ENCODE peak calls at places on chromosomes 4 and X, in five cellular contexts. K is fibroblast of lung, S is mammary epithelial cell, G is mesenchymal stem cell, V is colonic mucosa. U is an unnamed sample.

GRCh38 chr4:15918484-15919129 is 19.9 kb downstream of the FGFBP1 start:
- DNase-seq in S (peak), K (no peak), G (no peak), V (peak), U (no peak)

GRCh38 chrX:43949669-43950068 is 23.5 kb downstream of the NDP start:
- DNase-seq in S (no peak), V (no peak), G (no peak), K (no peak), U (no peak)

GRCh38 chr4:20859097-20859781 is 159.0 kb downstream of the PACRGL start:
- DNase-seq in V (no peak), S (no peak), G (no peak), K (no peak), U (no peak)

GRCh38 chr4:2850966-2851782 is 7.5 kb downstream of the ADD1 start:
- DNase-seq in V (no peak), K (peak), G (no peak), S (no peak), U (peak)

GRCh38 chrX:74133156-74133796 is 170.7 kb upstream of the ZCCHC13 start:
- DNase-seq in V (peak), S (peak), K (peak), G (peak), U (peak)

GRCh38 chr4:14566518-14566917 is 435.8 kb upstream of the CPEB2 start:
- DNase-seq in V (no peak), K (peak), S (peak), G (no peak), U (peak)

GRCh38 chr4:163166041-163166579 is 580 bp downstream of the NAF1 start:
- DNase-seq in G (peak), K (peak), V (peak), S (peak), U (peak)

GRCh38 chr4:1448589-1449420 is 42.6 kb upstream of the NKX1-1 start:
- DNase-seq in V (peak), S (no peak), K (no peak), G (no peak), U (no peak)

GRCh38 chrX:48589482-48590162 is 7.7 kb upstream of the WDR13 start:
- DNase-seq in G (no peak), S (no peak), V (no peak), K (no peak), U (no peak)

GRCh38 chrX:149871940-149872339 is 9.0 kb upstream of the MAGEA8 start:
- DNase-seq in S (peak), V (peak), G (peak), K (peak), U (peak)

GRCh38 chr4:160808174-160808573 is 1355.6 kb downstream of the FSTL5 start:
- DNase-seq in K (no peak), G (no peak), S (no peak), V (no peak), U (no peak)

GRCh38 chr4:123386608-123387007 is 10.0 kb upstream of the SPRY1 start:
- DNase-seq in S (peak), K (peak), G (no peak), V (no peak), U (peak)

GRCh38 chr4:77636902-77637301 is 31.3 kb downstream of the CXCL13 start:
- DNase-seq in G (peak), K (peak), V (peak), S (peak), U (peak)

GRCh38 chr4:112168719-112169500 is 23.7 kb downstream of the FAM241A start:
- DNase-seq in K (no peak), S (no peak), G (no peak), V (no peak), U (no peak)

GRCh38 chrX:130975947-130976346 is 72.9 kb upstream of the ENOX2 start:
- DNase-seq in V (peak), G (peak), K (peak), S (peak), U (peak)

GRCh38 chrX:55161581-55161980 is 58.6 kb upstream of the PAGE5 start:
- DNase-seq in K (peak), V (no peak), S (peak), G (no peak), U (no peak)

GRCh38 chrX:105323951-105324350 is 103.5 kb upstream of the TEX13A start:
- DNase-seq in K (peak), G (no peak), S (peak), V (no peak), U (peak)

GRCh38 chrX:132101799-132102198 is 26.0 kb downstream of the FRMD7 start:
- DNase-seq in S (no peak), K (no peak), V (no peak), G (no peak), U (no peak)

GRCh38 chrX:50100188-50100587 is 100.6 kb downstream of the AKAP4 start:
- DNase-seq in S (peak), V (no peak), G (peak), K (no peak), U (no peak)

GRCh38 chr4:111991163-111991562 is 154.1 kb upstream of the FAM241A start:
- DNase-seq in G (no peak), V (no peak), K (no peak), S (no peak), U (no peak)

GRCh38 chrX:78075787-78076389 is 28.2 kb upstream of the PGK1 start:
- DNase-seq in K (no peak), S (peak), G (no peak), V (no peak), U (no peak)

GRCh38 chrX:29315931-29316330 is 728.7 kb downstream of the IL1RAPL1 start:
- DNase-seq in K (no peak), V (no peak), G (no peak), S (no peak), U (no peak)

GRCh38 chr4:176587920-176588319 is 204.8 kb downstream of the VEGFC start:
- DNase-seq in V (no peak), K (peak), S (peak), G (peak), U (peak)

GRCh38 chrX:30023451-30023850 is 191.9 kb upstream of the MAGEB2 start:
- DNase-seq in V (no peak), K (peak), G (no peak), S (no peak), U (peak)

GRCh38 chrX:72142094-72142843 is 10.6 kb upstream of the RTL5 start:
- DNase-seq in G (no peak), K (peak), V (no peak), S (no peak), U (peak)

GRCh38 chrX:124328765-124329164 is 3.7 kb upstream of the TEX13D start:
- DNase-seq in V (no peak), K (peak), G (no peak), S (peak), U (peak)

GRCh38 chr4:150136036-150136435 is 57.8 kb downstream of the DCLK2 start:
- DNase-seq in S (no peak), K (peak), G (peak), V (no peak), U (peak)

GRCh38 chrX:120575379-120576114 is 14.8 kb upstream of the CUL4B start:
- DNase-seq in S (no peak), V (no peak), G (no peak), K (no peak), U (no peak)

GRCh38 chrX:15747626-15748173 is 9.6 kb downstream of the CA5B start:
- DNase-seq in K (no peak), G (no peak), V (no peak), S (no peak), U (no peak)

GRCh38 chr4:88333741-88334405 is 44.8 kb upstream of the HERC6 start:
- DNase-seq in G (peak), S (peak), K (peak), V (no peak), U (peak)

GRCh38 chr4:149973181-149973580 is 105.1 kb upstream of the DCLK2 start:
- DNase-seq in G (no peak), V (no peak), S (no peak), K (no peak), U (no peak)

GRCh38 chrX:41822917-41823316 is 98.9 kb downstream of the GPR82 start:
- DNase-seq in G (no peak), V (no peak), S (no peak), K (no peak), U (no peak)

GRCh38 chrX:65925592-65925991 is 114.3 kb downstream of the VSIG4 start:
- DNase-seq in V (no peak), K (no peak), G (no peak), S (no peak), U (no peak)

GRCh38 chrX:65451663-65452062 is 82.9 kb downstream of the LAS1L start:
- DNase-seq in K (peak), V (peak), S (peak), G (peak), U (no peak)

GRCh38 chr4:703336-704197 is 2.1 kb upstream of the PCGF3 start:
- DNase-seq in S (no peak), K (no peak), G (no peak), V (no peak), U (no peak)

GRCh38 chr4:17066972-17067371 is 168.5 kb upstream of the LDB2 start:
- DNase-seq in V (no peak), K (peak), G (peak), S (peak), U (peak)

GRCh38 chr4:153471691-153472080 is 5.5 kb downstream of the TMEM131L start:
- DNase-seq in S (peak), G (no peak), V (no peak), K (no peak), U (no peak)

GRCh38 chrX:55452825-55453124 is 848 bp downstream of the MAGEH1 start:
- DNase-seq in V (no peak), K (no peak), G (no peak), S (no peak), U (no peak)

DNA sequence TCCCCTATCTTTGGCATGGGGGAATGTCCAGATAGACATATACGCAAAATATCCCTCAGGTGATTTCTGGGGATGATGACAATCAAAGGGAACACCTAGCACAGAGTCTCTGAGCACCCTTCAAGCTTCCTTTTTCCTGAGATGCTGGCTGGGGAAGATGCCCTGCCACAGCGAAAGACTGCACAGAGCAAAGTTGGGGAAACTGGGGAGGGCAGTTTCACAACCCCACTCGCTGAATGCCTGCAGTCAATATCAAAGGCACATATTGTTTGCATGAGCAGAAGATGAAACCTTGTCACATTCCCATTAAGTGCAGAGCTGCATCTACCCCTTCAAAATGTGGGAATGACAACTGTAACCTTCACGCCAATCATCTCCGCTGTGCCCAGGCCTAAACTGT is 2.6 kb downstream of the GPC4 start:
- DNase-seq in S (no peak), G (no peak), V (no peak), K (no peak), U (no peak)
- H3K9ac ChIP-seq in S (no peak), G (peak), V (no peak), K (no peak), U (peak)

DNA sequence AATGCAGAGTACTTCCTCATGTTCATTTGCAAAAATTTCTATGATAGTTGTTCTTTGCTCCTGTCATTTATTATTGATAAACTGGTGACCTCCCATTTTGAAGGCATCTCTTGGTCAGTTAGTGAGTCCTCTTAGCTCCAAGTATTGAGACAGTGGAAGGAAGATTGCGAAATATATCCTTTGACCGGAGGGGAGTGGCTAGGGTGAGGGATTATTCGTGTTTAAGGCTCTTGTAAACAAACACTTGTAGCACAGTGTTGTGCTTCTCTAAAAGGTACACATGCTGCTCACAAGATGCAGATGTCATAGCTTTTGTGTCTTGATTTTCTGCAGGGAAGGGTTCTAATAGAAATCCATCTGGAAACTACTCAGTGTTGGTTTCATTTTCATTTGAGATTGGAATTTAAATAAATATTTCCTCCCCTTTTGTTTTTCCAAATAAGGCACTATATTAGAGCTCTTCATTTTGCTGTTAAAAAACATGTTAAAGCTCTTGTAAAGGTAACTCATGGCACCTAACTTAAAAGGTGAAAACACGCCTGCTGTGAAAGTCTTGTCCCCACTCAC is 21.8 kb downstream of the TXLNG start:
- DNase-seq in V (peak), K (peak), S (peak), G (peak), U (peak)
- H3K9ac ChIP-seq in V (peak), K (no peak), S (no peak), G (peak), U (no peak)

GRCh38 chr4:140789752-140790151 is 33.6 kb upstream of the TBC1D9 start:
- DNase-seq in K (no peak), S (peak), G (peak), V (no peak), U (no peak)
- H3K9ac ChIP-seq in K (no peak), S (no peak), G (no peak), V (no peak), U (no peak)

DNA sequence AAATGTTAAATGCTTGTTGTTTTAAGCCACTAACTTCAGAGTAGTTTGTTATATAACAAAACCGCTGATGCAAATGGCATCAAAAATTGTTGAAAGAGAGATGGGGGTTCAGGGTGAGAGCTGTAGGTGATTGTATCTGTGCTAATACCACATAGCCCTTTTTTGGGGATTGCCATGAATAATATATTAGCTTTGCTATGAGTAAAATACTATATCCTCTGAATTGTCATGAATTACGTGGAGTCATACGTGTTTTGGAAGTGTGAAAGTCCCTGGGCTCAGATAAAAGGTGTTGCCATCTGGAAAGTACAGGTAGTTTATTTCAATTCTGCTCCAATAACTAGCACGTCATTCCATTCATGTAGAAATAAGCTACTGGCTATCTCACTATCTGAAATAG is 30.6 kb downstream of the DYNLT3 start:
- DNase-seq in K (no peak), S (no peak), V (no peak), G (no peak), U (no peak)
- H3K9ac ChIP-seq in K (no peak), S (no peak), V (no peak), G (no peak), U (no peak)

GRCh38 chr4:54819044-54819443 is 161.3 kb downstream of the KIT start:
- DNase-seq in K (no peak), V (no peak), G (no peak), S (peak), U (no peak)

GRCh38 chr4:54818481-54818880 is 160.7 kb downstream of the KIT start:
- DNase-seq in S (no peak), G (no peak), V (no peak), K (no peak), U (no peak)

GRCh38 chr4:54813674-54814073 is 155.9 kb downstream of the KIT start:
- DNase-seq in G (no peak), K (no peak), V (no peak), S (no peak), U (no peak)
- H3K9ac ChIP-seq in G (no peak), K (no peak), V (no peak), S (no peak), U (no peak)

GRCh38 chr4:40731792-40732245 is 17.9 kb upstream of the NSUN7 start:
- DNase-seq in G (peak), K (no peak), S (no peak), V (no peak), U (no peak)

GRCh38 chr4:40736910-40737309 is 12.8 kb upstream of the NSUN7 start:
- DNase-seq in S (peak), G (peak), V (no peak), K (peak), U (peak)

GRCh38 chr4:40734497-40734896 is 15.3 kb upstream of the NSUN7 start:
- DNase-seq in S (no peak), V (no peak), G (no peak), K (no peak), U (no peak)

GRCh38 chr4:40737882-40738281 is 11.9 kb upstream of the NSUN7 start:
- DNase-seq in G (no peak), V (no peak), S (no peak), K (no peak), U (no peak)

DNA sequence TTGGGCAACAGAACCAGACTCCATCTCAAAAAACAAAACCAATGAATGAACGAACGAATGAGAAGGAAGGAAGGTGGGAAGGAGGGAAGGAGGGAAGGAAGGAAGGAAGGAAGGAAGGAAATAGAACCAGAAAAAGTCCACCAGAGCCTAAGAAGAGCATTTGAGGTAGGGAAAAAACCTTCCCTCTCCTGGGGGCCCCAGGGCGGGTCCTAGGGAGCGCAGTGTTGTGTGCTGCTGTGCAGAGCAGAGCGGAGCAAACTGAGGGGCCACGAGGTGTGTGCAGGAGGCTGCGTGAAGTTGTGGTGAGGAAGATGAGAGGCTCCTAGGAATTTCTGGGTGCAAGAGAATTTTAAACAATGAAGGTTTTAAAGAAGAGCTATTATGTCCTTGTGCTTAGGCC is 16.0 kb upstream of the NSUN7 start:
- DNase-seq in V (no peak), K (no peak), S (no peak), G (no peak), U (no peak)
- H3K9ac ChIP-seq in V (no peak), K (no peak), S (no peak), G (no peak), U (no peak)

GRCh38 chr4:189202869-189203271 is 737.8 kb upstream of the FRG1 start:
- DNase-seq in G (peak), K (peak), V (no peak), S (peak), U (peak)
- H3K9ac ChIP-seq in G (peak), K (no peak), V (no peak), S (no peak), U (peak)

DNA sequence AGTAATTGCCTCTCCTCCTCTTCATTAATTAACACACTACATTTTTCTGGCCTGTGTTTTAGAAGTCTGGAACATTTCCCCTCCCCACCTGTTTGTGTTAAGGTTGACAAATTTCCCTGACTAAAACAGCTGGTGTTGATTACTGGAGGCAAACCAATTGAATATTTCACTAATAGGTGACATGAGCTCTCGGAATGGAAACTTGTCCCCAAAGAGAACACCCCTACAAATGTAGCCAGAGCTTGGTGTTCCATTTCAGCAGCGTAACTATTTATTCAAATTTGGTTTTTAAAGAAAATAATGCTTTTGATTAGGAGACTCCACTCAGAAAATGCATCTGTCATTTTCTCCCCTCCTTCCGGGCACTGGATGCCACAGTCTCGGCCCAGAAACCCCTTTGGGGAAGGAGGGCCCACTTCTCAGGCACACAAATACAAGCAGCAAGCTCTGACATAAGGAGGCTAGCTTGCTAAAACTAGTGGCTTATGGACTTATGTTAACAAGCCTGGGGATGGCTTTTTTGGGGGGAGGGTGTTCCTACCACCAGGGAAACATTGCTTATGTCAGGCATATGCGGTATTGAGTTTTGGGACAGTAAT is 2.2 kb downstream of the RNF150 start:
- DNase-seq in G (no peak), S (no peak), V (no peak), K (peak), U (no peak)
- H3K9ac ChIP-seq in G (no peak), S (no peak), V (no peak), K (no peak), U (peak)

DNA sequence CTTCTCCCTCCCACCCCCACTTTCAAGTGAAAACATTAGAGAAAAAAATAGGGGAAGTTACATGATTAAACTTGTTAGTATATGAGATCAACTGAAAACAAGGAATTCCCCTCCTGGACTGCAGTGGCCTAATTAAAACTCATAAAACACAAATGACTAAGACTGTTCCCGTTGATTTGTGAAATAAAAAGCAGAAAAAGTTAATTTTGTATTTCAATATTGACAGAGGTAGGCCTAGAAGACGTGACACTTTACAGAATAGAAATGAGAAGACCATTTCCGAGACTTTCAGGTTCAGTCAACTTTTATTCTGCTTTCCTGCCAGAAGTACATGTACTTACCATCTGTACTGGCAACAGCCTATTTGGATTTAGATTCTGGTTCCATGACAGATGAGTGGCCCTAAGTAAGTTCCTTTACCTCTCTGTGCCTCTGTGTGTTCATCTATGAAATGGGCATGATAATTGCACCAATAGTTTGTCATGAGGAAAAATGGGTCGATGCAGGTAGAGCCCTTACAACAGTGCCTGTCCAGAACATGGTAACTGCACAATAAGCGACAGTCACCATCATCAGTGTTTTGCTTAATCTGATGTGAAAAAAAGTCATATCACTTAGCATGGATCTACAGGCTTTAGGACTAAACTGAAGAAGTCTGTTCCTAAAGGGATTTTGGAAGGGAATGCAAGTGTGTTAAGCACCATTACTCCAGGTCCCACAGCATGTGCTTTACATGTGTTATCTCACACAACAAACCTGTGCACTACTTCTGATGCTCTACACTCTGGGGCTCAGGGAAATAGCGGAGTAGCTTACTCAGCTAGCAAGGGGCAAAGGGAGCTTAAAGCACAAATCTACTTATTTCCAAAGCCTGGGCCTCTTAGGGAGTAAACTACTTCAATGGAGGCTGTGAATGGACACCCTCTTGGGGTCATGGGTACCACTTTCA is 562.3 kb upstream of the DIPK2B start:
- DNase-seq in S (peak), V (no peak), G (peak), K (no peak), U (peak)
- H3K9ac ChIP-seq in S (peak), V (no peak), G (peak), K (no peak), U (peak)

U was measured in astrocyte.